ENCODE peak calls at places on chromosomes 3 and 15, in eight cellular contexts. G, K, F, E, R, V, A and Y are unnamed samples. For H3K4me1, the result is how much of the 10 kb centered on the place peaks cover.

GRCh38 chr3:114274929-114275328 is 18.9 kb upstream of the TIGIT start:
- DNase-seq in V (no peak), E (peak), K (peak), R (peak), G (no peak), A (no peak), F (no peak), Y (no peak)

GRCh38 chr15:101615414-101615985 is 36.7 kb downstream of the TM2D3 start:
- DNase-seq in E (no peak), V (no peak), G (no peak), K (no peak), F (no peak), R (no peak), A (peak), Y (no peak)

GRCh38 chr3:99545941-99546580 is 92.3 kb upstream of the COL8A1 start:
- DNase-seq in V (no peak), A (no peak), R (peak), G (no peak), K (peak), E (peak), F (no peak), Y (no peak)

GRCh38 chr3:122975163-122975923 is 52.2 kb downstream of the SEMA5B start:
- DNase-seq in G (no peak), V (no peak), A (no peak), F (peak), E (peak), K (peak), R (peak), Y (no peak)

GRCh38 chr3:171054921-171055320 is 28.4 kb upstream of the SLC2A2 start:
- DNase-seq in F (no peak), G (no peak), R (peak), V (no peak), E (no peak), A (no peak), K (peak), Y (no peak)

GRCh38 chr15:97759363-97759762 is 201.1 kb upstream of the ARRDC4 start:
- DNase-seq in E (no peak), K (peak), V (no peak), G (no peak), F (no peak), A (no peak), R (no peak), Y (no peak)

GRCh38 chr3:54670269-54671000 is 257.4 kb downstream of the LRTM1 start:
- DNase-seq in K (no peak), G (no peak), E (no peak), A (no peak), V (peak), F (no peak), R (no peak), Y (peak)

GRCh38 chr3:42667523-42668402 is 14.3 kb downstream of the ZBTB47 start:
- DNase-seq in G (no peak), E (no peak), R (no peak), F (no peak), A (no peak), V (no peak), K (no peak), Y (no peak)

GRCh38 chr3:128351476-128352085 is 115.1 kb downstream of the DNAJB8 start:
- DNase-seq in F (no peak), A (peak), E (no peak), V (no peak), G (no peak), R (no peak), K (no peak), Y (no peak)

GRCh38 chr15:56929933-56930332 is 11.5 kb downstream of the TCF12 start:
- DNase-seq in G (no peak), V (no peak), F (no peak), K (no peak), A (no peak), R (no peak), E (no peak), Y (no peak)

GRCh38 chr3:90005448-90005847 is 898.0 kb downstream of the EPHA3 start:
- DNase-seq in F (no peak), V (no peak), G (no peak), A (no peak), R (no peak), E (no peak), K (no peak), Y (no peak)

GRCh38 chr15:98126326-98127090 is 166.0 kb downstream of the ARRDC4 start:
- DNase-seq in K (no peak), E (no peak), V (no peak), R (no peak), G (no peak), A (no peak), F (no peak), Y (no peak)

GRCh38 chr3:107578523-107578922 is 55.8 kb downstream of the BBX start:
- DNase-seq in G (no peak), K (no peak), F (no peak), R (no peak), A (no peak), E (no peak), V (no peak), Y (no peak)

GRCh38 chr3:131503328-131503650 is 518 bp upstream of the MRPL3 start:
- DNase-seq in G (no peak), R (no peak), F (no peak), A (no peak), K (no peak), E (no peak), V (no peak), Y (no peak)

GRCh38 chr3:165641569-165642310 is 195.5 kb downstream of the BCHE start:
- DNase-seq in K (no peak), F (no peak), G (no peak), V (no peak), R (no peak), E (no peak), A (no peak), Y (no peak)

GRCh38 chr3:14605744-14606143 is 45.8 kb upstream of the CCDC174 start:
- DNase-seq in A (no peak), G (no peak), E (no peak), R (no peak), K (no peak), V (no peak), F (no peak), Y (no peak)

GRCh38 chr15:76391309-76391708 is 54.7 kb downstream of the ISL2 start:
- DNase-seq in R (peak), V (no peak), A (no peak), F (no peak), E (peak), G (no peak), K (no peak), Y (no peak)

GRCh38 chr3:3798641-3799113 is 554 bp upstream of the LRRN1 start:
- DNase-seq in E (no peak), V (peak), K (no peak), A (peak), R (peak), F (peak), G (no peak), Y (peak)

DNA sequence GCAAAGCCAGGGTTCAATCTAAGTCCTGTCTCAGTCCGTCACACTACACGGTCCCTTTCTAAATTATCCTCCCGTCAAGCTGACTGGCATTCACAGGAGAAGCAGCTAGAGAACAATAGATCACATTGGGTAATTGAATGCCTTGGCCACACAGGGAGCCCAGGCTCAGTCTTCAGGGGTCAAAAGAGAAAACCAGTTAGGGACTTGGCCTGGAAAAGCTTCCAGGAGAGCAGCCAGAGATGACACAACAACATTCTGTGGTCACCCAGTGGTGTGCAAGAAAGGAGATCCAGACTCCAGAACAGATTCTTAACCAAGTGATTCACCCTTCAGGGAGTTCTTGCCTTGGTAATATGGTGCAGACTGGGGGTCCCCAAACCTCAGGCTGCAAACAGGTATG is 15.9 kb downstream of the ARHGAP31 start:
- DNase-seq in R (peak), F (no peak), E (peak), K (peak), A (no peak), V (no peak), G (no peak), Y (no peak)
- H3K4me1 ChIP-seq in R (under half), F (under half), E (under half), K (under half), A (under half), V (under half), G (under half), Y (under half)

GRCh38 chr3:57999423-58000115 is 8.7 kb upstream of the FLNB start:
- DNase-seq in E (no peak), V (no peak), A (no peak), F (peak), R (no peak), K (no peak), G (no peak), Y (no peak)
- H3K4me3 ChIP-seq in E (no peak), V (no peak), A (no peak), F (no peak), R (no peak), K (no peak), G (no peak), Y (no peak)

DNA sequence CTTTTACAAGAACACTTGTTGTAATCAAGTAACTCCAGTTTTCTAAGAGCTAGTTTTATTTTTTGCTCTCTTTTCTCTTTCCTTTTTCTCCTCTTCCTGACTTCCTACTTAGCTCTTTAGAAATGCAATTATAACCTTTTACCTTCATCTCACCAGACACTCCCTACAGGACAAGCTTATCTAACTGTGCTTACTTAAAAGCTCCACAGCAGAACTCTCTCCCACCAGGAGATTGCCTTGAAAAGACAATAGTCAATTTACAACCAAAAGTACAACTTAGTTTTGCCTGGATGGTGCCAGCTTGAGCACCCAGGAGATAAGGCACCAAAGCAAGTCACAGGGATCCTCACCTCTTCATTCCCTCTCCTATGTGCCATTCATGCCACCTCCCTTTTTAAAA is 573.8 kb upstream of the LMCD1 start:
- DNase-seq in V (no peak), E (no peak), A (no peak), G (no peak), F (no peak), R (no peak), K (no peak), Y (no peak)
- H3K4me1 ChIP-seq in V (under half), E (under half), A (under half), G (under half), F (under half), R (under half), K (under half), Y (under half)

DNA sequence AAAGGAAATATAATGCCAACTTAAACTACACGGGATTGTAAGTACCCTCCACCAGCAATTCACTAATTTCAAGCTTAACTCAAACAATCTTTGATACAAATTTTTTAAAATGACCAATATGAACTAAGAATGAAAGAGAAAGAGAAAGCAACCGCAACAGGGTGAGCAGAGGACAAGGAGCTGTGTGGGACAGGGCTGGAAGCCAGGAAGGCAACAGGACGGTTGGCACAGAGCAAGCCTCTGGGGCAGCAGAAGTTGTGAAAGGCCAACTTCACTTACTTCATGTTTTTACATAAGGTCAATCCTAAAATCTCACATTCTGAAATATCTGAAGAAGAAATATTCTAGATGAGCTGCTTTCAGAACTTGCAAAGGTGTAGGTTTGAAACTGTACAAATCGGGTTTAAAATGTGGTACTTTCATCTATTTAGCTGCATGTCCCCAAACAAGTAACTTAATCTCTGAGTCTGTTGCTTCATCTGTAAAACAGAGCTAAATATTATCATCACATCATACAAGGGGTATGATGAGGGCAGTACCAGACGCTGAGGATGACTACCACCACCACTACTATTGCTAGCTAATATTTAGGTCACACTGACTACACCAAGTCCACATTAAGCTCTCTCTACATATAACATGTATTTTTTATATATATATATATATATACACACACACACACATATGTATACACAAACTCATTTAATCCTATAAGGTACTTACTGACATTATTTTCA is 101.7 kb downstream of the IGSF11 start:
- DNase-seq in V (no peak), E (no peak), G (no peak), K (no peak), F (no peak), A (peak), R (peak), Y (no peak)
- H3K4me3 ChIP-seq in V (no peak), E (no peak), G (no peak), K (no peak), F (no peak), A (no peak), R (peak), Y (no peak)

GRCh38 chr3:195537995-195538394 is 5.1 kb downstream of the PPP1R2 start:
- DNase-seq in E (no peak), G (no peak), A (no peak), R (no peak), K (no peak), F (no peak), V (no peak), Y (no peak)
- H3K4me1 ChIP-seq in E (under half), G (under half), A (under half), R (under half), K (under half), F (under half), V (under half), Y (under half)